ENCODE peak calls at places on chromosomes 12 and 14, in four cellular contexts. C is psoas muscle, E is IMR-90, H is dorsolateral prefrontal cortex. B is an unnamed sample. For H3K27me3, the result is how much of the 10 kb centered on the place peaks cover.

GRCh38 chr12:28292699-28293098 is 102.4 kb downstream of the CCDC91 start:
- DNase-seq in H (no peak), E (no peak), C (no peak), B (no peak)

GRCh38 chr12:125412506-125412905 is 347.3 kb downstream of the AACS start:
- DNase-seq in E (no peak), C (no peak), H (peak), B (no peak)

GRCh38 chr12:50390284-50390683 is 6.1 kb downstream of the FAM186A start:
- DNase-seq in E (peak), H (no peak), C (no peak), B (no peak)

GRCh38 chr12:84912191-84913142 is at the start of gene SLC6A15:
- DNase-seq in E (peak), H (peak), C (peak), B (no peak)

GRCh38 chr12:110109837-110110535 is 14.2 kb upstream of the IFT81 start:
- DNase-seq in H (no peak), E (no peak), C (no peak), B (no peak)

GRCh38 chr14:61421212-61421923 is 100.0 kb downstream of the PRKCH start:
- DNase-seq in E (no peak), C (no peak), H (no peak), B (no peak)

GRCh38 chr14:73753043-73753886 is 39.1 kb upstream of the PNMA1 start:
- DNase-seq in E (no peak), H (no peak), C (no peak), B (peak)

GRCh38 chr12:119176267-119177055 is 2.3 kb upstream of the HSPB8 start:
- DNase-seq in C (peak), H (peak), E (peak), B (peak)

GRCh38 chr14:92026548-92027190 is 13.2 kb downstream of the TRIP11 start:
- DNase-seq in H (no peak), C (no peak), E (no peak), B (no peak)

GRCh38 chr12:29264424-29264823 is 115.3 kb downstream of the FAR2 start:
- DNase-seq in E (no peak), H (no peak), C (no peak), B (no peak)

GRCh38 chr14:65940056-65940735 is 527.7 kb downstream of the FUT8 start:
- DNase-seq in C (no peak), H (no peak), E (no peak), B (no peak)

GRCh38 chr12:52277486-52278245 is 3.2 kb downstream of the KRT86 start:
- DNase-seq in H (peak), C (no peak), E (no peak), B (no peak)

GRCh38 chr12:30134229-30134628 is 350.5 kb upstream of the TMTC1 start:
- DNase-seq in C (no peak), H (no peak), E (no peak), B (no peak)

GRCh38 chr12:21776242-21776641 is 1.7 kb upstream of the KCNJ8 start:
- DNase-seq in E (no peak), H (no peak), C (no peak), B (peak)

DNA sequence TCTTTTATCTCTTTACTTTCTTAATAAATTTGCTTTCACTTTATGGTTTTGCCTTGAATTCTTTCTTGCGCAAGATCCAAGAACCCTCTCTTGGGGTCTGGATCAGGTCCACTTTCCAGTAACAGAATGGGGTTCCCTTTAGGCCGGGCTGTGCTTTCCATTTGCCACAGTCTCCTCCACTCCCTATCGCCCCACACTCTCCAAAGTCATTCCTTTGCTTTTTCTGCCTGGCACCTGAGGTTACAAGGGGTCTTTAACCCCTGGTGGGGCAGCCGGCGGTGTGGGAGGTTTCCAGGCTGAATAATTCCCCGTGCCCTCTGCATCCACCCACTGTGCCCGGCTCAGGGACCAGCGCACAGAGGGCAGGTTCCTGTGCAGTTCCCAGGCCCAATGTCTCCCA is 42.9 kb upstream of the LHX5 start:
- DNase-seq in E (no peak), C (no peak), H (no peak), B (no peak)
- H3K4me3 ChIP-seq in E (no peak), C (no peak), H (no peak), B (no peak)

DNA sequence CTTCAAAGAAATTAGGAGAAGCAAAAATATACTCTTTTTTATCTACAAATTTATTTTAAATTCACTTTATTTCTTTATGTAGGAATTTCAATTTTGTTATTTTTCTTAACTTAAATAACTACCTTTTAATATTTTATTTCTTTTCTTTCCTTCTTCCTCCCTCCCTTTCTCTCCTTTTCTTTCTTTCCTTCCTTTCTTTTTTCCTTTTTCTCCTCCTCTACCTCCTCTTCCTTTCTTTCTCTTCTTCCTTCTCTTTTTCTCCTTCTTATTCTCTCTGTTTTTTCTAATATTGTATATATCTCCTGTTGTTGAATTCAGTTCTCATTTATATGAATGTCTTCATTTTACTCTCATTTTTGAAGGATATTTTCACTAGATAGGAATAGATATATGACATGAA is 127.6 kb downstream of the MIPOL1 start:
- DNase-seq in H (no peak), C (no peak), E (no peak), B (no peak)
- H3K27me3 ChIP-seq in H (under half), C (under half), E (under half), B (under half)

GRCh38 chr14:100241279-100241678 is 2.3 kb downstream of the YY1 start:
- DNase-seq in C (no peak), E (no peak), H (no peak), B (no peak)

GRCh38 chr14:100246136-100246535 is 7.2 kb downstream of the YY1 start:
- DNase-seq in C (no peak), E (no peak), H (no peak), B (no peak)

GRCh38 chr14:100250732-100251465 is 12.0 kb downstream of the YY1 start:
- DNase-seq in E (no peak), H (no peak), C (no peak), B (no peak)

GRCh38 chr14:100252684-100253083 is 13.7 kb downstream of the YY1 start:
- DNase-seq in E (no peak), H (no peak), C (no peak), B (no peak)

DNA sequence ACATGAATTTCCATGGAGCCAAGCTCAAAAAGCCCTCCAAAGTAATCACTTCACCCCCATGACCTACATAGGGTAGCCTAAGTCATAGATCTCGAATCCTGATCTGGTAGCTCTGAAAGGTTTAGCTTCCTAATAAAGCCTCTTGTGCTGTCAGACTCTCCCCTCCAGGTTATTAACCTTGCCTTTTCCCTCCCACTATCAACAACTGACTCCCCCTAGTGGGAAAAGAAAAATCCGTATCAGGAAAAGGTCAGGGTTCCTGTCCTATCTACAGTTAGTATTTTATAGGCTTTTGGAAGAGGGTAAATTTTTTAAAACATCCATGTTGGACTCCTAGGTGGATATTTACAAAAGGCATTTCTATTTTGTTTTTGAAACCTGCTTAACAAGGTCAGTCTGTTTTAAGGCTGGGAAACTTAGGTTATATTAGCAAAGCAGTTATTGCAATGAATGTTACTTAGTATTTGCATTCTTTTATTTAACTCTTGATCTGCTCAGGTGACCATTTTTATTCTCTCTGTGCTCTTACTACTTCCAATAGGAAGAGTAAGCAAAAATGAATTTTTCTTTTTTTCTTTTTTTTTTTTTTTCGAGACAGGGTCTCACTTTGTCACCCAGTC is 8.0 kb downstream of the YY1 start:
- DNase-seq in E (peak), C (no peak), H (no peak), B (no peak)
- TF ChIP-seq CTCF in E (peak), C (peak), H (peak), B (peak)

GRCh38 chr12:108772247-108772646 is 40.9 kb upstream of the CORO1C start:
- DNase-seq in H (no peak), E (no peak), C (peak), B (peak)

GRCh38 chr12:108770269-108770829 is 39.0 kb upstream of the CORO1C start:
- DNase-seq in E (no peak), C (no peak), H (no peak), B (no peak)

GRCh38 chr12:108766294-108766693 is 35.0 kb upstream of the CORO1C start:
- DNase-seq in E (no peak), H (no peak), C (no peak), B (no peak)

GRCh38 chr12:108770963-108771362 is 39.6 kb upstream of the CORO1C start:
- DNase-seq in E (no peak), C (no peak), H (no peak), B (no peak)

DNA sequence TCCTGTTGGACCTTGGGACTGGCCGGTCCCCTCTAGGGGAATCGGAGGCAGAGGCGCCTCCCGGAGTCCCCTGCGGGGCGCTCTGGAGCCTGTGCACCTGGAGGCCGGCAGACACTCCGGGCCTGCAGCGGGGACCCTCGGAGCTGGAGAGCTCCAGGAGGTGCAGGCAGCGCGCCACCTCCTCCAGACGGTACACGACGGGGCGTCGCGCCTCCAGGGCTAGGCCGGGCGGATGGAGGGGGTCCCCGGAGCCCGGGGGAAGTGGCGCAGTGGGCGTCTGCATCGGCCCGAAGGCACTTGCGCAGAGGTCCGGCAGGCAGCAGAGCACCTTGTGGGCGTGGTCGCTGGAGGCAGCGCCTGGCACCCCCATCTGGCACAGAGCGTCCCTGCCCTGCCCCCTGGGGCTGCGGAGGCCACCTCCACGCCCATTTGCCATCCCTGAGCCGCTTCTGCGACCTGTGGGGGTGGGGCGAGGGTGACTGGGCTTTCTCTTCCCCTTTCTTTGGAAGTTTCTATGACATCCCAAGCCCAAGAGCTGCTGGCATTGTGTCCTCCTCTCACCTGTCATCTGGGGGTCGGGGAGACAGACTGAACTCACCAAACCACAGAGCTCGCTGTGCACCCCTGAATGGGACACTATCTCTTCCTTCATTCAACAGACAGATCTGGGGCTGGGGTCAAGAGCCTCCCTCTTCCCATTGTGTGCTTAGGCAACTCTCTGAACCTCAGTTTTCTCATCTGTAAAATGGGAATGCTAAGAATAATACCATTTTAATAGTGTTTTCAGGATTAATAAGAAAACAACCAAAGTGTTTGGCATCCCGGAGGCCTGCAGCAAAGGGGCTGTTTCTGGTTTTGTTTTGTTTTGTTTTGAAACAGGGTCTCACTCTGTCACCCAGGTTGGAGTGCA is 37.5 kb upstream of the CORO1C start:
- DNase-seq in E (no peak), C (peak), H (no peak), B (peak)
- H3K4me3 ChIP-seq in E (no peak), C (peak), H (no peak), B (peak)

GRCh38 chr12:13976880-13977279 is 4.5 kb downstream of the GRIN2B start:
- DNase-seq in H (no peak), E (no peak), C (no peak), B (no peak)
- H3K27me3 ChIP-seq in H (under half), E (under half), C (under half), B (half or more)

GRCh38 chr12:9344540-9344939 is 136.3 kb upstream of the PZP start:
- DNase-seq in H (no peak), E (no peak), C (no peak), B (no peak)

GRCh38 chr12:9342614-9343353 is 134.6 kb upstream of the PZP start:
- DNase-seq in H (no peak), E (no peak), C (no peak), B (no peak)

GRCh38 chr12:9337656-9338055 is 129.5 kb upstream of the PZP start:
- DNase-seq in H (no peak), E (no peak), C (no peak), B (no peak)

GRCh38 chr12:9341260-9341585 is 133.0 kb upstream of the PZP start:
- DNase-seq in H (no peak), C (no peak), E (no peak), B (no peak)

DNA sequence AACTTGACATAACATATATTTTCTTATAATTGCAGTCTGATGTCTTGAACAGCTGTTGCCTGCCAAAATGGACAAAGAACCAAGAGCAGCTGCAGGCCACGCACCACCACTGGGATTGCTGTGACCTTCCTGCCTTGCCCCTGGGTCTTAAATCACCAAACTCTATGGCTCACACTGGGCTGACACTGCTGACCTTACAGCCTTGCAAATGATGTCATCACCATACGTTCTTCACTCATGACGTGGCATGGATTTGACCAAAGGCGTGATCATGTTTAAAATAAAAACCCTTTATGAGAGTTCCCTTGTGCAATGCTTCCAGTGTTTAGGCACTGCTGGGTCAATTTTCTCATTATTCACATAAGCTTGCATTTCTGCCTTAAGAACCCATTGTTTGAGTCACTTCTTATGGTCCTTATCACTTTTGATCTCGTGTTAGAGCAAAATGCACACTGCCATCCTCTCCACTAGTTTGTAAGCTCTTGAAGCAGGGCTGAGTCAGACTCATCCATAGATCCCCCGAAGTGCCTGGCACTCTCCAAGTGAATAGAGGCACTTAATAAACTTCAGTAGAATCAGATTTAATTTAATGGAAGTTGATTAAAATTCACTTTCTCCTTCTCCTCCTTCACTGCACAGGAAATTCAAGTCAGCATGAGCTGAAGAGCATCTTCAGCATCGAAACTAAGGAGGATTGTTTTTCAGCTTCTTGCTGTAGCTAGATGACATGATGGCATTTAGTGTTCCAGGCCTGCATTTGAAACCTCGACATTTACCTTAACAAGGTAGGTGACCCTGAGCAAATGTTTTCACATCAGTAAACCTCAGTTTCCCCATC is 132.4 kb upstream of the PZP start:
- DNase-seq in H (no peak), E (peak), C (no peak), B (no peak)
- TF ChIP-seq CTCF in H (no peak), E (no peak), C (no peak), B (no peak)